ENCODE peak calls at places on chromosome 4, in four cellular contexts. A, O, X and H are unnamed samples.

GRCh38 chr4:182917182-182918043 is at the start of gene DCTD:
- DNase-seq in O (peak), A (no peak), X (peak), H (peak)

GRCh38 chr4:19883841-19884240 is 367.9 kb upstream of the SLIT2 start:
- DNase-seq in O (no peak), A (no peak), X (peak), H (no peak)

GRCh38 chr4:173013232-173013932 is 155.2 kb upstream of the GALNT7 start:
- DNase-seq in X (peak), O (peak), A (no peak), H (peak)

GRCh38 chr4:103499094-103499493 is 220.7 kb downstream of the TACR3 start:
- DNase-seq in O (no peak), X (no peak), A (no peak), H (peak)

GRCh38 chr4:123390846-123391456 is 5.6 kb upstream of the SPRY1 start:
- DNase-seq in O (no peak), X (peak), A (no peak), H (peak)

GRCh38 chr4:139028191-139028661 is 12.6 kb downstream of the NOCT start:
- DNase-seq in O (peak), A (no peak), X (no peak), H (no peak)

GRCh38 chr4:125891597-125892258 is 577.0 kb downstream of the FAT4 start:
- DNase-seq in A (no peak), O (no peak), X (peak), H (no peak)

GRCh38 chr4:113849771-113850170 is 88.2 kb upstream of the CAMK2D start:
- DNase-seq in X (peak), A (no peak), O (no peak), H (no peak)

GRCh38 chr4:154714339-154715040 is 29.3 kb upstream of the LRAT start:
- DNase-seq in O (no peak), A (no peak), X (no peak), H (peak)

GRCh38 chr4:88653371-88653946 is 44.2 kb downstream of the NAP1L5 start:
- DNase-seq in O (no peak), A (no peak), X (peak), H (no peak)

GRCh38 chr4:54440394-54441223 is 211.5 kb downstream of the PDGFRA start:
- DNase-seq in X (peak), A (no peak), O (no peak), H (peak)

GRCh38 chr4:184657144-184657543 is 7.6 kb downstream of the PRIMPOL start:
- DNase-seq in O (no peak), A (no peak), X (no peak), H (no peak)

GRCh38 chr4:94583938-94584641 is 132.3 kb downstream of the PDLIM5 start:
- DNase-seq in A (no peak), O (no peak), X (no peak), H (no peak)

GRCh38 chr4:169307581-169307980 is 36.8 kb upstream of the SH3RF1 start:
- DNase-seq in A (no peak), X (no peak), O (no peak), H (peak)

GRCh38 chr4:187464561-187464960 is 531.0 kb upstream of the ZFP42 start:
- DNase-seq in X (no peak), A (no peak), O (no peak), H (no peak)

GRCh38 chr4:151955721-151956340 is 195.0 kb upstream of the GATB start:
- DNase-seq in A (no peak), X (peak), O (no peak), H (peak)

GRCh38 chr4:36054750-36055467 is 189.4 kb downstream of the ARAP2 start:
- DNase-seq in O (no peak), X (no peak), A (no peak), H (no peak)

GRCh38 chr4:26941951-26942350 is 81.3 kb downstream of the STIM2 start:
- DNase-seq in O (no peak), A (no peak), X (no peak), H (peak)

GRCh38 chr4:9825049-9825448 is 43.6 kb downstream of the DRD5 start:
- DNase-seq in X (no peak), A (no peak), O (no peak), H (no peak)

GRCh38 chr4:6942238-6942800 is 32.7 kb downstream of the TBC1D14 start:
- DNase-seq in X (peak), O (no peak), A (no peak), H (peak)

GRCh38 chr4:52873861-52874343 is 11.8 kb downstream of the RASL11B start:
- DNase-seq in A (peak), X (no peak), O (peak), H (peak)
- H4K5ac ChIP-seq in A (peak), X (no peak), O (no peak), H (no peak)

GRCh38 chr4:688695-689497 is at the start of gene SLC49A3:
- DNase-seq in O (peak), A (no peak), X (no peak), H (peak)

GRCh38 chr4:686371-687040 is 2.4 kb downstream of the SLC49A3 start:
- DNase-seq in A (no peak), X (no peak), O (peak), H (no peak)

GRCh38 chr4:689498-690122 is 659 bp upstream of the SLC49A3 start:
- DNase-seq in O (no peak), A (no peak), X (no peak), H (no peak)

GRCh38 chr4:687048-687974 is 1.6 kb downstream of the SLC49A3 start:
- DNase-seq in A (no peak), O (peak), X (peak), H (peak)

GRCh38 chr4:687975-688694 is 816 bp downstream of the SLC49A3 start:
- DNase-seq in A (no peak), X (no peak), O (peak), H (peak)
- H2AK5ac ChIP-seq in A (peak), X (peak), O (no peak), H (no peak)

GRCh38 chr4:142353149-142353738 is 492.9 kb downstream of the INPP4B start:
- DNase-seq in A (no peak), O (no peak), X (peak), H (peak)
- H4K5ac ChIP-seq in A (no peak), O (no peak), X (no peak), H (no peak)

GRCh38 chr4:136355970-136356369 is 1176.3 kb downstream of the PCDH18 start:
- DNase-seq in O (peak), X (no peak), A (no peak), H (no peak)
- H2AK5ac ChIP-seq in O (no peak), X (no peak), A (no peak), H (no peak)

GRCh38 chr4:148648599-148648998 is 206.4 kb upstream of the NR3C2 start:
- DNase-seq in O (no peak), X (no peak), A (no peak), H (no peak)

GRCh38 chr4:148654131-148654530 is 211.9 kb upstream of the NR3C2 start:
- DNase-seq in A (no peak), O (no peak), X (no peak), H (no peak)

GRCh38 chr4:148653681-148654080 is 211.5 kb upstream of the NR3C2 start:
- DNase-seq in A (no peak), O (no peak), X (no peak), H (peak)

GRCh38 chr4:148651991-148652390 is 209.8 kb upstream of the NR3C2 start:
- DNase-seq in O (no peak), A (no peak), X (no peak), H (peak)

DNA sequence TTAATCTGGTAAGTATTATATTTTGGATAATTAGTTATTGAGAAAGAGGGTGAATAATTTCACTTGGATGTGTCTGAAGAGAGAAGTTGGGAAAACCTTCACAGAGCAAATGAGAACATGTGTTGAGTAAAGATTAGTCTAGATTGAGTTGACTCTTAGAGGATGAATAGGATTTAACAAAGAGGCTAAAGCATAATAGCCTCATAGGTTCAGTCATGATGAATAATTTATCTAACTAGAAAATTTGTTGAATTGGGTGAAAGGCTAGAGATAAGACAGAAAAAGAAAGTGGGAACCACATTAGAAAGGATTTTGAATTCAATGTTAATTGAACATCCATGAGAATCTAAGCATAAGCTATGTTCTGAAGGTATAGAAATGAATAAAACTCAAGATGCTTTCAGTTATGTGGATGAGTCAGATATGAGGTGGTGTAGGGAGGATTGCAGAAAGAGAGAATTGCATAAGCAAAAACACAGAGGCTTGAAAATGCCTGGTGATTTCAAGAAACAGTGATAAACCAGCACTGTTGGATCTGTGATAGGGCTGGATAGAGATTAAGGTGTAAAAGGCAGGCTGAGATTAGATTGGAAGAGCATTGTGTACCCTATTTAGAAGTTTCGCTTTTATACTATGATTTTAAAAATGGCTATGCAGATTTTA is 207.6 kb upstream of the NR3C2 start:
- DNase-seq in A (no peak), X (peak), O (no peak), H (peak)
- H4K5ac ChIP-seq in A (no peak), X (no peak), O (no peak), H (no peak)